ENCODE peak calls at places on chromosomes 3 and 15, in six cellular contexts. F is activated T-cell treated with anti-CD3 and anti-CD28 coated beads for 1 hour, T is HEK293T, G is cardiac septum, Y is non-pigmented ciliary epithelial cell, X is cardiac fibroblast. B is an unnamed sample.

GRCh38 chr15:79028411-79028964 is 62.1 kb downstream of the RASGRF1 start:
- DNase-seq in F (no peak), T (peak), G (no peak), Y (no peak), X (peak), B (peak)

GRCh38 chr3:18424862-18425640 is at the start of gene SATB1:
- DNase-seq in F (peak), T (peak), G (peak), Y (no peak), X (peak), B (peak)

GRCh38 chr3:107242579-107242978 is 134.7 kb upstream of the CCDC54 start:
- DNase-seq in F (no peak), T (no peak), G (no peak), Y (no peak), X (no peak), B (no peak)

GRCh38 chr3:42786631-42787030 is 13.6 kb upstream of the CCDC13 start:
- DNase-seq in F (no peak), T (no peak), G (no peak), Y (no peak), X (no peak), B (no peak)

GRCh38 chr3:17160597-17160996 is 275.8 kb downstream of the PLCL2 start:
- DNase-seq in F (no peak), T (no peak), G (no peak), Y (no peak), X (no peak), B (no peak)

GRCh38 chr3:174822320-174822719 is 36.8 kb upstream of the NAALADL2 start:
- DNase-seq in F (no peak), T (no peak), G (no peak), Y (no peak), X (peak), B (no peak)

GRCh38 chr3:127791221-127791913 is 30.9 kb downstream of the MGLL start:
- DNase-seq in F (no peak), T (peak), G (peak), Y (no peak), X (peak), B (peak)

GRCh38 chr15:68818088-68818670 is 2.5 kb downstream of the ANP32A start:
- DNase-seq in F (peak), T (peak), G (peak), Y (no peak), X (peak), B (peak)

GRCh38 chr15:80639168-80639555 is 55.9 kb upstream of the ABHD17C start:
- DNase-seq in F (no peak), T (no peak), G (no peak), Y (no peak), X (no peak), B (no peak)

GRCh38 chr15:76006136-76006778 is 6.0 kb downstream of the NRG4 start:
- DNase-seq in F (no peak), T (no peak), G (no peak), Y (no peak), X (peak), B (peak)

GRCh38 chr15:22904736-22905135 is 66.3 kb downstream of the NIPA2 start:
- DNase-seq in F (no peak), T (no peak), G (no peak), Y (no peak), X (no peak), B (no peak)

GRCh38 chr3:60803812-60804211 is 447.4 kb downstream of the FHIT start:
- DNase-seq in F (no peak), T (no peak), G (no peak), Y (no peak), X (no peak), B (no peak)

B was measured in adipocyte.